ENCODE peak calls at places on chromosomes 12 and 14, in four cellular contexts. L is psoas muscle; F is CD8-positive, alpha-beta memory T cell; V is IMR-90. K is an unnamed sample. For H3K4me1, the result is how much of the 10 kb centered on the place peaks cover.

GRCh38 chr14:94671870-94672444 is 59.8 kb downstream of the SERPINA3 start:
- DNase-seq in L (no peak), V (no peak), F (no peak), K (no peak)

GRCh38 chr12:1852076-1852475 is 31.7 kb downstream of the LRTM2 start:
- DNase-seq in L (no peak), F (no peak), V (no peak), K (no peak)

GRCh38 chr12:115794659-115795081 is 482.8 kb downstream of the MED13L start:
- DNase-seq in L (no peak), F (no peak), V (no peak), K (no peak)

GRCh38 chr14:92440345-92441003 is 73.1 kb upstream of the RIN3 start:
- DNase-seq in F (no peak), L (no peak), V (no peak), K (no peak)

GRCh38 chr14:20614038-20614840 is 23.1 kb upstream of the RNASE12 start:
- DNase-seq in L (no peak), F (no peak), V (no peak), K (no peak)

GRCh38 chr14:54502602-54503001 is 7.1 kb upstream of the CGRRF1 start:
- DNase-seq in F (no peak), L (no peak), V (peak), K (no peak)

GRCh38 chr12:41509655-41510054 is 321.5 kb downstream of the PDZRN4 start:
- DNase-seq in F (no peak), L (no peak), V (no peak), K (no peak)

GRCh38 chr12:20063116-20063515 is 305.2 kb upstream of the PDE3A start:
- DNase-seq in V (peak), L (no peak), F (no peak), K (no peak)

GRCh38 chr14:104224516-104225281 is 86.3 kb downstream of the KIF26A start:
- DNase-seq in L (peak), F (no peak), V (no peak), K (no peak)

GRCh38 chr14:59869381-59870255 is 958 bp downstream of the RTN1 start:
- DNase-seq in L (peak), F (no peak), V (no peak), K (no peak)

GRCh38 chr14:100070310-100070709 is 5.1 kb downstream of the EVL start:
- DNase-seq in L (no peak), F (no peak), V (no peak), K (peak)

GRCh38 chr14:61254803-61255526 is 26.2 kb downstream of the TMEM30B start:
- DNase-seq in F (no peak), L (no peak), V (no peak), K (no peak)

GRCh38 chr12:132173135-132174014 is 29.1 kb downstream of the NOC4L start:
- DNase-seq in L (peak), V (no peak), F (no peak), K (no peak)

GRCh38 chr14:51093371-51094281 is 1.3 kb downstream of the TRIM9 start:
- DNase-seq in F (no peak), V (no peak), L (no peak), K (no peak)

GRCh38 chr14:81868172-81868571 is 334.5 kb upstream of the SEL1L start:
- DNase-seq in V (no peak), L (no peak), F (no peak), K (no peak)

GRCh38 chr12:114882083-114882482 is 198.1 kb upstream of the TBX3 start:
- DNase-seq in V (no peak), L (no peak), F (no peak), K (no peak)

GRCh38 chr12:119247007-119247719 is 68.4 kb downstream of the HSPB8 start:
- DNase-seq in L (no peak), V (no peak), F (no peak), K (no peak)

GRCh38 chr12:106139422-106140141 is 828 bp upstream of the NUAK1 start:
- DNase-seq in L (peak), V (peak), F (no peak), K (no peak)

GRCh38 chr14:104930526-104931322 is 6.0 kb downstream of the PLD4 start:
- DNase-seq in F (no peak), V (no peak), L (no peak), K (no peak)

GRCh38 chr14:50790568-50790967 is 40.4 kb downstream of the NIN start:
- DNase-seq in V (peak), F (no peak), L (no peak), K (no peak)

GRCh38 chr14:104688505-104688754 is 988 bp upstream of the INF2 start:
- DNase-seq in F (no peak), L (no peak), V (no peak), K (no peak)

GRCh38 chr12:114721266-114721665 is 37.3 kb upstream of the TBX3 start:
- DNase-seq in V (no peak), L (no peak), F (no peak), K (no peak)

GRCh38 chr12:46677749-46678148 is 148.0 kb downstream of the SLC38A4 start:
- DNase-seq in V (peak), F (no peak), L (no peak), K (no peak)

GRCh38 chr12:104718581-104718980 is 239.5 kb downstream of the SLC41A2 start:
- DNase-seq in F (no peak), V (peak), L (no peak), K (no peak)

GRCh38 chr12:110379201-110379600 is 24.3 kb downstream of the ANAPC7 start:
- DNase-seq in V (no peak), L (no peak), F (no peak), K (no peak)

GRCh38 chr14:21867541-21867940 is 193.9 kb upstream of the OR4E1 start:
- DNase-seq in V (peak), F (no peak), L (no peak), K (no peak)

GRCh38 chr12:75666980-75667359 is 155.6 kb upstream of the KRR1 start:
- DNase-seq in F (no peak), L (no peak), V (peak), K (no peak)

GRCh38 chr14:64704145-64704742 is at the start of gene PLEKHG3:
- DNase-seq in L (peak), F (peak), V (peak), K (peak)

GRCh38 chr12:2690348-2691000 is 104.3 kb upstream of the FKBP4 start:
- DNase-seq in V (no peak), F (no peak), L (no peak), K (no peak)

GRCh38 chr12:104958946-104959841 is 1.1 kb upstream of the SLC41A2 start:
- DNase-seq in F (no peak), L (no peak), V (peak), K (no peak)

GRCh38 chr12:2834581-2835491 is at the start of gene NRIP2:
- DNase-seq in V (peak), F (no peak), L (peak), K (no peak)

GRCh38 chr14:75492832-75493579 is 29.3 kb upstream of the BATF start:
- DNase-seq in V (no peak), L (peak), F (no peak), K (no peak)

GRCh38 chr12:51434305-51434704 is 9.7 kb downstream of the SLC4A8 start:
- DNase-seq in F (no peak), V (no peak), L (no peak), K (no peak)
- H3K27ac ChIP-seq in F (no peak), V (no peak), L (no peak), K (no peak)

DNA sequence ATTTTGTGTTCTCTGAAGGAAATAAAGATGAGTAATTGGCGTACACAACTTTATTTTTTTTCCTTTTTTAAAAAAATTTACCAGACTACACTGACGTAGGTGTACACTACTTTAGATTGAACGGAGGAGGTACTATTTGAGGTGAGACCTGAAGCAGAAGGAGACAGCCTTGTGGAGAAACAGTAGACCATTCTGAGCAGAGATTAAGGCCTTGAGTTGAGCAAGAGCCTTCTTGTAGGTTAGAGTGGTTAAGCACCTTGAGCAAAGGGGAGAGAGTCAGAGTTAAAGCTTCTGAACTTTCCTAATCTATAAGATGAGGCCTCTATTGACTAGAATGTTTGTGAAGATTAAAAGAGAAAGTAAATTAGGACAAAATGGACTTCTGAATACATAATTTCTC is 2.5 kb downstream of the LEMD3 start:
- DNase-seq in V (no peak), F (no peak), L (no peak), K (no peak)
- H3K4me1 ChIP-seq in V (under half), F (half or more), L (half or more), K (under half)

GRCh38 chr12:111544032-111544431 is 55.1 kb downstream of the ATXN2 start:
- DNase-seq in L (no peak), F (no peak), V (no peak), K (no peak)

GRCh38 chr12:111546171-111546570 is 52.9 kb downstream of the ATXN2 start:
- DNase-seq in V (no peak), F (no peak), L (no peak), K (no peak)

DNA sequence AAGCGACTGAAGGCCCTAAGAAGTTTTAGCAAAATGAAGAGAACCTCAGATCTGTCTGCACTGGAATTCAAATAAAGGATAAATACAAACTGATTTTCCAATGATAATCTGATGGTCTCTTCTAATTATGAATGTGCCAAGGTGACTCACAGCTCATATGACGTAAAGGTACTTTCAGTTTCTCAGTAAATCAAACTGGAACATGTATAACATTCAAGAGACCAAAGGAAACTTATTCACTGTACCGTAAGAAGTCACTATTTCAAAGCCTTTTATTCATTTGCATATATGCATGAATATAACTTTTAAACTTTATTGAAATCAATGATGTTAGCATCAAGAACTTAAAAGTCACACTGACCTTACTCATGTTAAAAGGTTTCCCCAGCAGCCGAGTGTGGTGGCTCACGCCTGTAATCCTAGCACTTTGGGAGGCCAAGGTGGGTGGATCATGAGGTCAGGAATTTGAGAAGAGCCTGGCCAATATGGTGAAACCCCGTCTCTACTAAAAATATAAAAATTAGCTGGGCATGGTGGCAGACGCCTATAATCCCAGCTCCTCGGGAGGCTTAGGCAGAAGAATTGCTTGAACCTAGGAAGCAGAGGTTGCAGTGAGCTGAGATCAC is 52.2 kb downstream of the ATXN2 start:
- DNase-seq in L (no peak), F (no peak), V (peak), K (no peak)
- H3K27ac ChIP-seq in L (no peak), F (no peak), V (no peak), K (no peak)

GRCh38 chr12:120842595-120842994 is 61.6 kb downstream of the SPPL3 start:
- DNase-seq in F (no peak), L (no peak), V (peak), K (no peak)
- H3K4me1 ChIP-seq in F (under half), L (half or more), V (under half), K (under half)

GRCh38 chr12:26725517-26725916 is 107.5 kb downstream of the ITPR2 start:
- DNase-seq in F (no peak), V (no peak), L (no peak), K (no peak)
- H3K27ac ChIP-seq in F (no peak), V (no peak), L (no peak), K (no peak)

DNA sequence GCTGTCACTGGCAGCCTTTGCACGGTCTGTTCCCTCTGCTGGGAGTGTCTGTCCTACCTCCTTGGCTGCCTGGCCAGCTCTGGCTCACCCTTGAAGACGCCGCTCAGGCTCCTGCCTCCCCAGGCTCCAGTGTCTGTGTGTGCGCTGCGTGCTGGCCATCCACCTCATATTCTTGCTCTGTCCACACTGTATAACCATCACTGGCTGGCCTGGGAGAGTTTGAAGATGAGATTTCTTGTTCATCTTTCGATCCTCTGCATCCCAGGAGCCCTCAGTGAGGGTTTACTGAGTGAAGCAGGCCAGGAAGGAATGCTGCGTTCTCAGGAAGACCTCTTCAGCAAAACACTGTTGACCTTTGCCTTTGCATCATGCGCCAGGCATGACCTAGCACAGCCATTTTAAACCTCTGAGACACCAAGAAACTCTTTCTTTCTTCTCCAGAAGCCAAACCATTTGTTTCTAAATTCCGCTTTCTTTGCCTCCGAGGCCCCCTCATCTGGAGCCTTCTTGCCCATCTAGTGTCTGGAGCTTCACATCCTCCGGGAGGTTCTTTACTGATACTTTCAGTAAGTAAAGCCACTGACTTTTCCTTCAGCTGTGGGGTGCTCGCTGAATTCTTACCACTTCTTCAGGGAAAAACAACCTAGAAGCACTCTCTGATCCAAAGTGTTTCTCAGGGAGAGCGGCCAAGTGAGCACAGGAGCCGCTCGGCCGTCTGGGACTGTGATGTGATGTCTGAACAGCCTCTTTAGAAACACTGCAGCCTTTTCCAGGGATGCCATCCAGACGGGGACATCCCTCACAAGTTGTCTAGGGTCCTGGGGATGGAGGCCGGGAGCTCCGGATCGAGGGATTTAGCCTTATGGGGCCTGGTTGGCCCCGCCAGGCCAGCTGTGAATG is 160.9 kb downstream of the ZFP36L1 start:
- DNase-seq in F (no peak), V (no peak), L (no peak), K (no peak)
- H3K4me1 ChIP-seq in F (under half), V (under half), L (under half), K (under half)

K was measured in effector memory CD4-positive, alpha-beta T cell.